ENCODE peak calls at places on chromosomes 1 and 21, in four cellular contexts. B, I, V and F are unnamed samples.

GRCh38 chr1:226820935-226821718 is 49.3 kb upstream of the PSEN2 start:
- DNase-seq in B (peak; percentile 28), I (no peak), V (no peak), F (peak; percentile 51)

GRCh38 chr1:2635271-2636010 is 2.6 kb upstream of the MMEL1 start:
- DNase-seq in B (no peak), I (no peak), V (no peak), F (no peak)

GRCh38 chr1:158149175-158149574 is 31.5 kb upstream of the CD1D start:
- DNase-seq in B (peak; percentile 13), I (no peak), V (no peak), F (peak; percentile 22)

GRCh38 chr1:17194981-17195528 is 9.9 kb upstream of the PADI1 start:
- DNase-seq in B (no peak), I (no peak), V (no peak), F (no peak)

GRCh38 chr1:45820797-45821196 is 17.4 kb downstream of the MAST2 start:
- DNase-seq in B (no peak), I (no peak), V (no peak), F (no peak)

GRCh38 chr1:201219481-201220387 is 29.1 kb downstream of the IGFN1 start:
- DNase-seq in B (no peak), I (no peak), V (no peak), F (no peak)

GRCh38 chr1:48610628-48611542 is 138.9 kb upstream of the SPATA6 start:
- DNase-seq in B (no peak), I (no peak), V (no peak), F (no peak)

GRCh38 chr1:31408788-31409318 is 4.2 kb upstream of the SERINC2 start:
- DNase-seq in B (no peak), I (no peak), V (no peak), F (no peak)

GRCh38 chr1:37673920-37674319 is 18.4 kb upstream of the CDCA8 start:
- DNase-seq in B (peak; percentile 33), I (no peak), V (no peak), F (no peak)

GRCh38 chr1:100499412-100499811 is 38.5 kb upstream of the GPR88 start:
- DNase-seq in B (no peak), I (no peak), V (no peak), F (no peak)

GRCh38 chr1:36350659-36351171 is 27.3 kb upstream of the EVA1B start:
- DNase-seq in B (no peak), I (no peak), V (no peak), F (no peak)

GRCh38 chr1:85461216-85461945 is 3.6 kb downstream of the DDAH1 start:
- DNase-seq in B (no peak), I (no peak), V (no peak), F (no peak)

GRCh38 chr1:40267767-40268187 is 9.7 kb downstream of the ZMPSTE24 start:
- DNase-seq in B (no peak), I (no peak), V (no peak), F (no peak)

GRCh38 chr1:201217146-201217545 is 26.5 kb downstream of the IGFN1 start:
- DNase-seq in B (no peak), I (no peak), V (no peak), F (no peak)

GRCh38 chr1:205030916-205031315 is 12.1 kb upstream of the CNTN2 start:
- DNase-seq in B (no peak), I (no peak), V (no peak), F (no peak)

GRCh38 chr21:38159355-38159754 is 97.4 kb upstream of the KCNJ15 start:
- DNase-seq in B (peak; percentile 87), I (peak; percentile 19), V (peak; percentile 53), F (peak; percentile 65)

GRCh38 chr21:16072692-16073091 is 342.9 kb downstream of the USP25 start:
- DNase-seq in B (no peak), I (no peak), V (no peak), F (no peak)

GRCh38 chr1:230232352-230232751 is 165.3 kb downstream of the GALNT2 start:
- DNase-seq in B (no peak), I (no peak), V (no peak), F (no peak)

GRCh38 chr1:224513383-224513782 is 78.8 kb upstream of the WDR26 start:
- DNase-seq in B (no peak), I (no peak), V (no peak), F (no peak)

GRCh38 chr21:46122241-46122671 is 24.3 kb downstream of the COL6A2 start:
- DNase-seq in B (no peak), I (no peak), V (no peak), F (no peak)

GRCh38 chr1:113027449-113027848 is 45.5 kb upstream of the LRIG2 start:
- DNase-seq in B (no peak), I (no peak), V (peak; percentile 41), F (no peak)

GRCh38 chr1:67760030-67760821 is 73.0 kb downstream of the GNG12 start:
- DNase-seq in B (peak; percentile 76), I (peak; percentile 90), V (peak; percentile 87), F (peak; percentile 80)

GRCh38 chr21:14488805-14489204 is 57.3 kb downstream of the SAMSN1 start:
- DNase-seq in B (no peak), I (no peak), V (no peak), F (no peak)

GRCh38 chr1:77742011-77742555 is 17.6 kb downstream of the USP33 start:
- DNase-seq in B (peak; percentile 14), I (no peak), V (no peak), F (peak; percentile 42)

GRCh38 chr1:219444469-219444868 is 168.4 kb downstream of the ZC3H11B start:
- DNase-seq in B (no peak), I (no peak), V (no peak), F (no peak)

GRCh38 chr1:29685387-29685786 is 449.1 kb downstream of the PTPRU start:
- DNase-seq in B (no peak), I (no peak), V (no peak), F (no peak)

GRCh38 chr1:153400244-153400643 is 9.4 kb upstream of the S100A8 start:
- DNase-seq in B (no peak), I (no peak), V (no peak), F (no peak)

GRCh38 chr1:64986903-64987871 is 20.8 kb upstream of the JAK1 start:
- DNase-seq in B (no peak), I (peak; percentile 40), V (peak; percentile 91), F (no peak)

GRCh38 chr1:46401514-46401913 is 7.4 kb downstream of the FAAH start:
- DNase-seq in B (no peak), I (no peak), V (no peak), F (no peak)

GRCh38 chr1:152110365-152110859 is 4.8 kb downstream of the TCHH start:
- DNase-seq in B (no peak), I (no peak), V (no peak), F (peak; percentile 51)

GRCh38 chr1:91234181-91234580 is 170.5 kb downstream of the HFM1 start:
- DNase-seq in B (no peak), I (no peak), V (no peak), F (no peak)

GRCh38 chr21:34722684-34723300 is 54.0 kb downstream of the CLIC6 start:
- DNase-seq in B (peak; percentile 78), I (no peak), V (no peak), F (peak; percentile 74)

GRCh38 chr1:65421341-65422174 is 1.1 kb downstream of the LEPR start:
- DNase-seq in B (no peak), I (no peak), V (no peak), F (no peak)

GRCh38 chr1:78722947-78723346 is 73.3 kb downstream of the IFI44 start:
- DNase-seq in B (no peak), I (no peak), V (no peak), F (no peak)

GRCh38 chr1:100320311-100321097 is 31.8 kb upstream of the CDC14A start:
- DNase-seq in B (no peak), I (no peak), V (peak; percentile 24), F (no peak)

GRCh38 chr1:16260814-16261213 is 23.8 kb upstream of the CPLANE2 start:
- DNase-seq in B (no peak), I (no peak), V (no peak), F (no peak)

GRCh38 chr1:84402060-84402459 is 3.8 kb downstream of the DNASE2B start:
- DNase-seq in B (no peak), I (no peak), V (no peak), F (no peak)

GRCh38 chr1:8572106-8572505 is 245.3 kb downstream of the RERE start:
- DNase-seq in B (no peak), I (no peak), V (peak; percentile 71), F (no peak)

GRCh38 chr1:244920911-244921310 is 56.6 kb upstream of the HNRNPU start:
- DNase-seq in B (no peak), I (no peak), V (no peak), F (no peak)

GRCh38 chr1:67716800-67717199 is 31.8 kb downstream of the GADD45A start:
- DNase-seq in B (no peak), I (no peak), V (no peak), F (no peak)

DNA sequence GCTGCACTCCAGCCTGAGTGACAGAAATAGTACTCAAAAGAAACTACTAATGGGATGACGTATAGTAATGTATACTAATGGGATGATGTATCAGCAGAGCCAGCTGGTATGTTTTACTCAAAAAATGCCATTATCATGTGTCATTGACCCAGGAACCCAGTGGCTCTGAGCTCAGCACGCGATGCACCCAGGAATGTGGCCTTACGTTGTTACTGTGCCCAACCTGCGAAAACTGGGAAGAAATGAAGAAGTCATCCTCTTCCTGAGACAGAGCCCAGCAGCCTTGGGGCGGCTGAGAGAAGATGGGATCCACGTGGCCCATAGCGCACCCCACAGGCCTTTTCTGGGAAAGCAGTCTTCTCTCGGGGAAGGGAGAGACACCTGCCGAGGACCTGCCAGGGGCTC is 8.8 kb downstream of the UBE2J2 start:
- DNase-seq in B (peak; percentile 54), I (no peak), V (no peak), F (peak; percentile 54)
- TF ChIP-seq TARDBP in B (no peak), I (no peak), V (no peak), F (no peak)

DNA sequence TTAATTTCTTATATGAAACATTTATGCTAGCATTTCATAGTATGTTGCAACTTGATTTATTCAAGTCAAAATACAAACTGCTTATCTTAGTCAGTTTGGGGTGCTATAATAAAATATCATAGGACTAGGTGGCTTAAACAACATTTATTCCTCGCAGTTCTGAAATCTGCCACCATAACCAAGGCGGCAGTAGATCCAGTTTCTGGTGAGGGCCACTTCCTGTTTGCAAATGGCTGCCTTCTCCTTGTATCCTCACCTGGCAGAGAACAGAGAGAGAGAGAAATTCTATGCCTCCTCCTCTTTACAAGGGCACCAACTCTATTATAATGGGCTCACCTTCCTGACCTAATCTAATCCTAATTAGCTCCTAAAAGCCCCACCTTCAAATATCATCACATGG is 76.1 kb upstream of the RGS2 start:
- DNase-seq in B (no peak), I (no peak), V (peak; percentile 21), F (peak; percentile 20)
- TF ChIP-seq TARDBP in B (no peak), I (no peak), V (no peak), F (no peak)

GRCh38 chr1:231317306-231318014 is 20.2 kb downstream of the EXOC8 start:
- DNase-seq in B (no peak), I (no peak), V (no peak), F (no peak)

GRCh38 chr1:231315887-231316286 is 21.8 kb downstream of the EXOC8 start:
- DNase-seq in B (peak; percentile 54), I (no peak), V (peak; percentile 51), F (peak; percentile 83)

GRCh38 chr1:231318568-231318967 is 19.1 kb downstream of the EXOC8 start:
- DNase-seq in B (no peak), I (no peak), V (no peak), F (no peak)

GRCh38 chr1:231318015-231318355 is 19.7 kb downstream of the EXOC8 start:
- DNase-seq in B (no peak), I (no peak), V (no peak), F (no peak)

GRCh38 chr1:231319080-231319479 is 18.6 kb downstream of the EXOC8 start:
- DNase-seq in B (no peak), I (no peak), V (no peak), F (no peak)
- TF ChIP-seq TARDBP in B (no peak), I (no peak), V (no peak), F (no peak)

GRCh38 chr1:74673351-74674111 is at the start of gene ERICH3:
- DNase-seq in B (no peak), I (no peak), V (no peak), F (no peak)
- TF ChIP-seq TARDBP in B (no peak), I (no peak), V (no peak), F (no peak)